ENCODE peak calls at places on chromosomes 7 and 10, in five cellular contexts. One of them, this sample, is unnamed.

GRCh38 chr7:14228341-14228740 is 238.9 kb upstream of the ETV1 start:
- DNase-seq in heart left ventricle: no peak
- DNase-seq in adipocyte: no peak
- DNase-seq in tibial artery: no peak
- DNase-seq in lower lobe of right lung: no peak
- DNase-seq in this sample: no peak

GRCh38 chr7:1853619-1854520 is 183.8 kb downstream of the ELFN1 start:
- DNase-seq in tibial artery: peak; percentile 56
- DNase-seq in heart left ventricle: peak; percentile 21
- DNase-seq in lower lobe of right lung: peak; percentile 34
- DNase-seq in adipocyte: no peak
- DNase-seq in this sample: peak; percentile 67

GRCh38 chr7:1706721-1707613 is 36.9 kb downstream of the ELFN1 start:
- DNase-seq in heart left ventricle: no peak
- DNase-seq in lower lobe of right lung: peak; percentile 34
- DNase-seq in adipocyte: no peak
- DNase-seq in tibial artery: peak; percentile 56
- DNase-seq in this sample: peak; percentile 60

GRCh38 chr10:110414563-110415309 is 83.0 kb upstream of the DUSP5 start:
- DNase-seq in adipocyte: no peak
- DNase-seq in heart left ventricle: no peak
- DNase-seq in tibial artery: no peak
- DNase-seq in lower lobe of right lung: no peak
- DNase-seq in this sample: peak; percentile 53

GRCh38 chr7:583410-584121 is 63.9 kb upstream of the PDGFA start:
- DNase-seq in lower lobe of right lung: no peak
- DNase-seq in tibial artery: no peak
- DNase-seq in adipocyte: no peak
- DNase-seq in heart left ventricle: no peak
- DNase-seq in this sample: peak; percentile 42

GRCh38 chr10:28624351-28624750 is 53.0 kb upstream of the BAMBI start:
- DNase-seq in adipocyte: no peak
- DNase-seq in tibial artery: no peak
- DNase-seq in lower lobe of right lung: no peak
- DNase-seq in heart left ventricle: no peak
- DNase-seq in this sample: no peak

GRCh38 chr10:44860811-44861751 is 50.1 kb upstream of the TMEM72 start:
- DNase-seq in tibial artery: peak; percentile 70
- DNase-seq in heart left ventricle: peak; percentile 43
- DNase-seq in adipocyte: peak; percentile 91
- DNase-seq in lower lobe of right lung: no peak
- DNase-seq in this sample: no peak

GRCh38 chr10:117346574-117346973 is 28.7 kb downstream of the PDZD8 start:
- DNase-seq in lower lobe of right lung: no peak
- DNase-seq in heart left ventricle: no peak
- DNase-seq in adipocyte: no peak
- DNase-seq in tibial artery: no peak
- DNase-seq in this sample: no peak

GRCh38 chr10:31157125-31157983 is 125.7 kb upstream of the ZNF438 start:
- DNase-seq in adipocyte: peak; percentile 60
- DNase-seq in heart left ventricle: peak; percentile 87
- DNase-seq in lower lobe of right lung: no peak
- DNase-seq in tibial artery: peak; percentile 69
- DNase-seq in this sample: peak; percentile 48

GRCh38 chr7:158650821-158651225 is 53.8 kb downstream of the NCAPG2 start:
- DNase-seq in lower lobe of right lung: no peak
- DNase-seq in tibial artery: no peak
- DNase-seq in heart left ventricle: no peak
- DNase-seq in adipocyte: peak; percentile 66
- DNase-seq in this sample: no peak

GRCh38 chr7:774161-775109 is 47.4 kb upstream of the PRKAR1B start:
- DNase-seq in adipocyte: peak; percentile 68
- DNase-seq in tibial artery: no peak
- DNase-seq in heart left ventricle: peak; percentile 61
- DNase-seq in lower lobe of right lung: no peak
- DNase-seq in this sample: peak; percentile 89

GRCh38 chr10:114584419-114584818 is 73.7 kb downstream of the ABLIM1 start:
- DNase-seq in heart left ventricle: no peak
- DNase-seq in lower lobe of right lung: no peak
- DNase-seq in tibial artery: no peak
- DNase-seq in adipocyte: peak; percentile 65
- DNase-seq in this sample: no peak

GRCh38 chr10:88523739-88524400 is 59.2 kb downstream of the RNLS start:
- DNase-seq in tibial artery: no peak
- DNase-seq in lower lobe of right lung: no peak
- DNase-seq in adipocyte: no peak
- DNase-seq in heart left ventricle: no peak
- DNase-seq in this sample: no peak

GRCh38 chr7:91657386-91658120 is 222.9 kb downstream of the MTERF1 start:
- DNase-seq in adipocyte: peak; percentile 80
- DNase-seq in tibial artery: no peak
- DNase-seq in lower lobe of right lung: no peak
- DNase-seq in heart left ventricle: no peak
- DNase-seq in this sample: no peak

GRCh38 chr10:119344381-119344780 is 137.0 kb downstream of the GRK5 start:
- DNase-seq in tibial artery: no peak
- DNase-seq in lower lobe of right lung: no peak
- DNase-seq in heart left ventricle: peak; percentile 9
- DNase-seq in adipocyte: no peak
- DNase-seq in this sample: no peak

GRCh38 chr7:78716876-78717275 is 736.6 kb downstream of the MAGI2 start:
- DNase-seq in adipocyte: no peak
- DNase-seq in tibial artery: no peak
- DNase-seq in lower lobe of right lung: no peak
- DNase-seq in heart left ventricle: no peak
- DNase-seq in this sample: no peak

GRCh38 chr10:91034042-91034441 is 113.2 kb upstream of the ANKRD1 start:
- DNase-seq in heart left ventricle: no peak
- DNase-seq in lower lobe of right lung: no peak
- DNase-seq in tibial artery: no peak
- DNase-seq in adipocyte: no peak
- DNase-seq in this sample: no peak

GRCh38 chr10:60677541-60678129 is 100.6 kb upstream of the CDK1 start:
- DNase-seq in adipocyte: peak; percentile 3
- DNase-seq in heart left ventricle: no peak
- DNase-seq in lower lobe of right lung: no peak
- DNase-seq in tibial artery: no peak
- DNase-seq in this sample: no peak

GRCh38 chr10:4023997-4024396 is 239.0 kb upstream of the KLF6 start:
- DNase-seq in heart left ventricle: no peak
- DNase-seq in tibial artery: no peak
- DNase-seq in adipocyte: no peak
- DNase-seq in lower lobe of right lung: no peak
- DNase-seq in this sample: no peak

GRCh38 chr10:133335238-133336122 is 1.2 kb downstream of the CALY start:
- DNase-seq in heart left ventricle: peak; percentile 61
- DNase-seq in adipocyte: peak; percentile 74
- DNase-seq in lower lobe of right lung: peak; percentile 58
- DNase-seq in tibial artery: no peak
- DNase-seq in this sample: peak; percentile 68

GRCh38 chr10:26858707-26859034 is 2.1 kb downstream of the ABI1 start:
- DNase-seq in tibial artery: no peak
- DNase-seq in adipocyte: peak; percentile 33
- DNase-seq in lower lobe of right lung: no peak
- DNase-seq in heart left ventricle: no peak
- DNase-seq in this sample: no peak

GRCh38 chr7:4683043-4683883 is 1.2 kb downstream of the FOXK1 start:
- DNase-seq in heart left ventricle: peak; percentile 63
- DNase-seq in tibial artery: peak; percentile 75
- DNase-seq in adipocyte: peak; percentile 18
- DNase-seq in lower lobe of right lung: peak; percentile 54
- DNase-seq in this sample: peak; percentile 50

GRCh38 chr10:19952103-19952502 is 135.9 kb downstream of the PLXDC2 start:
- DNase-seq in tibial artery: no peak
- DNase-seq in adipocyte: no peak
- DNase-seq in lower lobe of right lung: no peak
- DNase-seq in heart left ventricle: no peak
- DNase-seq in this sample: no peak

GRCh38 chr7:142438235-142438922 is 180.5 kb upstream of the PRSS58 start:
- DNase-seq in lower lobe of right lung: no peak
- DNase-seq in adipocyte: peak; percentile 35
- DNase-seq in heart left ventricle: no peak
- DNase-seq in tibial artery: no peak
- DNase-seq in this sample: no peak

GRCh38 chr10:7383442-7383841 is 27.4 kb downstream of the SFMBT2 start:
- DNase-seq in lower lobe of right lung: no peak
- DNase-seq in tibial artery: no peak
- DNase-seq in adipocyte: no peak
- DNase-seq in heart left ventricle: no peak
- DNase-seq in this sample: no peak

DNA sequence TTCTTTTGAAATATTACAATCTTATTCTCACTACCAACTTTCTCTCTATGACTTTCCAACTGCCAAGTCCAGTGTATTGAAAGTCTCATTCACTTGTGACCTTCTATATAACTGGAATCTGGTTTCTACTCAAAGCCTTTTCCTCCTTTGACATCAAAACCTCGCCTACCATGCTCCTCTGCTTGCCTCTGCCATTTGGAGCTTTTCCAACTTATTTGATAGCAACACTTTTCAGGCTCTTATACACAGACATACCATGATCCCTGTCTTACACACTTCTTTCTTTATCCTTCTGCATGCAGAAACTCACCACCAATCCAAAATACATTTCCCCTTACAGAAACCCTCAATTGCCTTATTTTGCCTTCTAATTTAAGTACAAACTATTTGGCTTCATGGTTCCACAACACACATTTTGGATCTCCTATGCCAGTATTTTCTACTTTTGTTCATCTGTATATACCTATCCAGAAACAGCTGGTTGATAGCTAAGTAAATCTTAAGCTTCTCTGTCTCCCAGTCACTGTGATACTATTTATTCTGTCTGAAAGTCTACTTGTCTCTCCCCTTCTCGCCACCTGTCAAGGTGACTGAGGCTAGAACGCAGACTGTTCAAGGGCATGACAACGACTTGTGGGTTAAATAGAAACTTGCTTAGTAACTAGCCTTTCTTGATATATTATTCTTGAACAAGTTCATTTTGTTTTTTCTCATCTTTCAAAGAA is 22.4 kb downstream of the GNG11 start:
- DNase-seq in tibial artery: no peak
- DNase-seq in lower lobe of right lung: no peak
- DNase-seq in adipocyte: no peak
- DNase-seq in heart left ventricle: no peak
- DNase-seq in this sample: no peak
- H3K36me3 ChIP-seq in tibial artery: no peaks in the 10 kb centered on the region
- H3K36me3 ChIP-seq in lower lobe of right lung: no peaks in the 10 kb centered on the region
- H3K36me3 ChIP-seq in adipocyte: no peaks in the 10 kb centered on the region
- H3K36me3 ChIP-seq in heart left ventricle: no peaks in the 10 kb centered on the region
- H3K36me3 ChIP-seq in this sample: no peaks in the 10 kb centered on the region

DNA sequence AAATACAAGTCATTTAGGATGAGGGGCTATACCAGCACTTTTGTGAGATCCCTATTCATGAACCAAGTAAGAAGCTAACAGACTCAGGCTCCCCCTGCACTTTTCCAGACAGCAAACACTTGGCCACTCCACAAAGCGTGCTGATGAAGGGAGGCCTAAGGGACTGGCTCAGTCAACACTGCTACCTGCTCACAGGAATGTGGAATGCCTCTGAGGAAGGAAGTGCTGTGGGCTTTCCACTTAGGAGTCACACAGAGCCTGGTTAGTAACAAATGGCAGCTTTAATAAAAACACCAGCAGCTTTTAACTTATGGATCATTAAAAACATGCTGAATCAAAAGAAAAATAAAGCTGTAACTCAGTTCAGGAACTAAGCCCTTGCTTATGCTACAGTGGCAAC is 15.0 kb downstream of the UROS start:
- DNase-seq in tibial artery: no peak
- DNase-seq in lower lobe of right lung: no peak
- DNase-seq in adipocyte: no peak
- DNase-seq in heart left ventricle: no peak
- DNase-seq in this sample: no peak
- H3K36me3 ChIP-seq in tibial artery: peaks cover 51% of the 10 kb centered on the region
- H3K36me3 ChIP-seq in lower lobe of right lung: peaks cover 83% of the 10 kb centered on the region
- H3K36me3 ChIP-seq in adipocyte: peaks cover 77% of the 10 kb centered on the region
- H3K36me3 ChIP-seq in heart left ventricle: peaks cover 82% of the 10 kb centered on the region
- H3K36me3 ChIP-seq in this sample: peaks cover 83% of the 10 kb centered on the region

GRCh38 chr10:129467346-129468119 is 492 bp downstream of the MGMT start:
- DNase-seq in tibial artery: no peak
- DNase-seq in heart left ventricle: no peak
- DNase-seq in adipocyte: peak; percentile 7
- DNase-seq in lower lobe of right lung: peak; percentile 63
- DNase-seq in this sample: peak; percentile 84

GRCh38 chr10:129465796-129466702 is 992 bp upstream of the MGMT start:
- DNase-seq in tibial artery: no peak
- DNase-seq in adipocyte: no peak
- DNase-seq in lower lobe of right lung: no peak
- DNase-seq in heart left ventricle: no peak
- DNase-seq in this sample: no peak

GRCh38 chr10:129468187-129468586 is 1.1 kb downstream of the MGMT start:
- DNase-seq in tibial artery: no peak
- DNase-seq in adipocyte: no peak
- DNase-seq in lower lobe of right lung: no peak
- DNase-seq in heart left ventricle: no peak
- DNase-seq in this sample: no peak

GRCh38 chr10:129464251-129464650 is 2.8 kb upstream of the MGMT start:
- DNase-seq in adipocyte: no peak
- DNase-seq in tibial artery: no peak
- DNase-seq in heart left ventricle: no peak
- DNase-seq in lower lobe of right lung: no peak
- DNase-seq in this sample: no peak

GRCh38 chr10:129466703-129467345 is at the start of gene MGMT:
- DNase-seq in heart left ventricle: peak; percentile 97
- DNase-seq in tibial artery: peak; percentile 96
- DNase-seq in adipocyte: peak; percentile 91
- DNase-seq in lower lobe of right lung: peak; percentile 97
- DNase-seq in this sample: peak; percentile 99
- H3K36me3 ChIP-seq in heart left ventricle: peaks cover 11% of the 10 kb centered on the region
- H3K36me3 ChIP-seq in tibial artery: no peaks in the 10 kb centered on the region
- H3K36me3 ChIP-seq in adipocyte: peaks cover 9% of the 10 kb centered on the region
- H3K36me3 ChIP-seq in lower lobe of right lung: no peaks in the 10 kb centered on the region
- H3K36me3 ChIP-seq in this sample: peaks cover 9% of the 10 kb centered on the region

DNA sequence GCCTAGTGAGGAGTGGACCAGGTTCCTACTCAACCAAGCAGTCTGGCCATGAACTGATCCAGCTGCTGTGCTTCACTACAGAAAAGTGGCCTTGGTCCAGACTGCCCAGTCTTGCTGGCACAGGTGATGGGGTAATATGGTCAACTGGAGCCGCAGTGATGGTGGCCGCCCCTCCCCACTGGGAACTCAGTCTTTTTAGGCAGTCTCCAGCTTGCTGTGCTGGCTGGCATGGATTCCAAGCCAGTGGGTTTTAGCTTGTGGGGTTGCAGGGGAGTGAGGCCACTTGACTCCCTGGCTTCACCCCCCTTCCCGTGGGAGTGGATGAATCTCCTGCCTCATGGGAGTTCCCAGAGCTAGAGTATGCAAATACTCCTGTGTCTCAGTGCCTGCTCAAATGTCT is 52.7 kb upstream of the CDK6 start:
- DNase-seq in heart left ventricle: no peak
- DNase-seq in lower lobe of right lung: no peak
- DNase-seq in adipocyte: no peak
- DNase-seq in tibial artery: no peak
- DNase-seq in this sample: no peak
- H3K36me3 ChIP-seq in heart left ventricle: no peaks in the 10 kb centered on the region
- H3K36me3 ChIP-seq in lower lobe of right lung: no peaks in the 10 kb centered on the region
- H3K36me3 ChIP-seq in adipocyte: no peaks in the 10 kb centered on the region
- H3K36me3 ChIP-seq in tibial artery: no peaks in the 10 kb centered on the region
- H3K36me3 ChIP-seq in this sample: no peaks in the 10 kb centered on the region

GRCh38 chr7:135166338-135166989 is 4.0 kb downstream of the CYREN start:
- DNase-seq in heart left ventricle: no peak
- DNase-seq in tibial artery: peak; percentile 66
- DNase-seq in adipocyte: no peak
- DNase-seq in lower lobe of right lung: no peak
- DNase-seq in this sample: no peak
- H3K36me3 ChIP-seq in heart left ventricle: peaks cover 45% of the 10 kb centered on the region
- H3K36me3 ChIP-seq in tibial artery: peaks cover 19% of the 10 kb centered on the region
- H3K36me3 ChIP-seq in adipocyte: peaks cover 51% of the 10 kb centered on the region
- H3K36me3 ChIP-seq in lower lobe of right lung: peaks cover 51% of the 10 kb centered on the region
- H3K36me3 ChIP-seq in this sample: peaks cover 55% of the 10 kb centered on the region

This sample was measured in left lung.